ENCODE peak calls at places on chromosomes 11 and 22, in five cellular contexts. One of them, this sample, is unnamed.

GRCh38 chr11:22869325-22869724 is 9.1 kb upstream of the CCDC179 start:
- DNase-seq in AG04450: no peak
- DNase-seq in activated naive CD8-positive, alpha-beta T cell treated with anti-CD3 and anti-CD28 coated beads for 36 hours: no peak
- DNase-seq in tibial artery: no peak
- DNase-seq in brain microvascular endothelial cell: no peak
- DNase-seq in this sample: no peak

GRCh38 chr22:46576556-46577351 is 39.3 kb upstream of the CELSR1 start:
- DNase-seq in AG04450: no peak
- DNase-seq in tibial artery: no peak
- DNase-seq in brain microvascular endothelial cell: no peak
- DNase-seq in activated naive CD8-positive, alpha-beta T cell treated with anti-CD3 and anti-CD28 coated beads for 36 hours: peak; percentile 75
- DNase-seq in this sample: no peak

GRCh38 chr22:49197986-49198704 is 629.5 kb downstream of the BRD1 start:
- DNase-seq in brain microvascular endothelial cell: no peak
- DNase-seq in tibial artery: peak; percentile 16
- DNase-seq in activated naive CD8-positive, alpha-beta T cell treated with anti-CD3 and anti-CD28 coated beads for 36 hours: no peak
- DNase-seq in AG04450: no peak
- DNase-seq in this sample: peak; percentile 43

GRCh38 chr11:46248270-46249102 is 29.0 kb upstream of the CREB3L1 start:
- DNase-seq in activated naive CD8-positive, alpha-beta T cell treated with anti-CD3 and anti-CD28 coated beads for 36 hours: no peak
- DNase-seq in AG04450: peak; percentile 89
- DNase-seq in brain microvascular endothelial cell: peak; percentile 98
- DNase-seq in tibial artery: no peak
- DNase-seq in this sample: no peak

GRCh38 chr11:95108159-95108611 is 18.5 kb downstream of the ENDOD1 start:
- DNase-seq in brain microvascular endothelial cell: peak; percentile 83
- DNase-seq in tibial artery: no peak
- DNase-seq in activated naive CD8-positive, alpha-beta T cell treated with anti-CD3 and anti-CD28 coated beads for 36 hours: no peak
- DNase-seq in AG04450: no peak
- DNase-seq in this sample: no peak

GRCh38 chr22:17972385-17973181 is 51.8 kb downstream of the MICAL3 start:
- DNase-seq in brain microvascular endothelial cell: peak; percentile 33
- DNase-seq in activated naive CD8-positive, alpha-beta T cell treated with anti-CD3 and anti-CD28 coated beads for 36 hours: no peak
- DNase-seq in tibial artery: no peak
- DNase-seq in AG04450: peak; percentile 64
- DNase-seq in this sample: no peak

GRCh38 chr22:24725736-24726135 is 48.8 kb downstream of the PIWIL3 start:
- DNase-seq in tibial artery: no peak
- DNase-seq in brain microvascular endothelial cell: no peak
- DNase-seq in AG04450: no peak
- DNase-seq in activated naive CD8-positive, alpha-beta T cell treated with anti-CD3 and anti-CD28 coated beads for 36 hours: no peak
- DNase-seq in this sample: no peak

GRCh38 chr11:9250139-9250582 is 15.0 kb downstream of the DENND5A start:
- DNase-seq in AG04450: no peak
- DNase-seq in brain microvascular endothelial cell: no peak
- DNase-seq in tibial artery: no peak
- DNase-seq in activated naive CD8-positive, alpha-beta T cell treated with anti-CD3 and anti-CD28 coated beads for 36 hours: peak; percentile 48
- DNase-seq in this sample: no peak

GRCh38 chr11:5553347-5553746 is 5.0 kb upstream of the OR52H1 start:
- DNase-seq in brain microvascular endothelial cell: no peak
- DNase-seq in activated naive CD8-positive, alpha-beta T cell treated with anti-CD3 and anti-CD28 coated beads for 36 hours: no peak
- DNase-seq in AG04450: no peak
- DNase-seq in tibial artery: no peak
- DNase-seq in this sample: no peak

This sample was measured in suprapubic skin.